ENCODE peak calls at places on chromosomes 4 and X, in four cellular contexts. E is retina, N is mesendoderm, X is left colon. U is an unnamed sample.

GRCh38 chrX:72107841-72108590 is 23.7 kb downstream of the RTL5 start:
- DNase-seq in E (no peak), N (no peak), X (no peak), U (no peak)

GRCh38 chr4:140065393-140065792 is 88.6 kb downstream of the MAML3 start:
- DNase-seq in E (no peak), N (no peak), X (no peak), U (no peak)

GRCh38 chrX:119605739-119606507 is at the start of gene NKRF:
- DNase-seq in E (peak; percentile 92), N (peak; percentile 93), X (peak; percentile 95), U (peak; percentile 94)

GRCh38 chr4:101418055-101418454 is 70.7 kb upstream of the PPP3CA start:
- DNase-seq in E (no peak), N (no peak), X (peak; percentile 21), U (peak; percentile 71)

GRCh38 chr4:15990570-15991285 is 27.8 kb upstream of the FGFBP2 start:
- DNase-seq in E (no peak), N (no peak), X (no peak), U (no peak)

GRCh38 chr4:38290360-38290759 is 330.2 kb downstream of the PTTG2 start:
- DNase-seq in E (no peak), N (no peak), X (no peak), U (no peak)

GRCh38 chr4:138111462-138112000 is 130.6 kb downstream of the SLC7A11 start:
- DNase-seq in E (no peak), N (peak; percentile 91), X (no peak), U (no peak)

GRCh38 chr4:159273126-159273438 is 170.2 kb downstream of the RAPGEF2 start:
- DNase-seq in E (no peak), N (no peak), X (no peak), U (no peak)

GRCh38 chr4:3530051-3530450 is 2.2 kb downstream of the LRPAP1 start:
- DNase-seq in E (no peak), N (no peak), X (no peak), U (peak; percentile 34)

GRCh38 chr4:187944179-187944578 is 51.4 kb upstream of the ZFP42 start:
- DNase-seq in E (no peak), N (no peak), X (no peak), U (no peak)

GRCh38 chrX:116607766-116608165 is 145.0 kb upstream of the CT83 start:
- DNase-seq in E (no peak), N (no peak), X (no peak), U (no peak)

GRCh38 chr4:142715727-142716126 is 130.4 kb downstream of the INPP4B start:
- DNase-seq in E (no peak), N (no peak), X (no peak), U (no peak)

GRCh38 chr4:1177274-1178141 is 5.1 kb upstream of the SPON2 start:
- DNase-seq in E (no peak), N (no peak), X (peak; percentile 65), U (no peak)

GRCh38 chr4:15232725-15233597 is 194.9 kb upstream of the C1QTNF7 start:
- DNase-seq in E (no peak), N (peak; percentile 44), X (no peak), U (peak; percentile 16)

GRCh38 chr4:179867300-179867878 is 2375.8 kb upstream of the TENM3 start:
- DNase-seq in E (peak; percentile 23), N (peak; percentile 95), X (peak; percentile 57), U (no peak)

GRCh38 chrX:40158036-40158706 is 60.4 kb upstream of the BCOR start:
- DNase-seq in E (peak; percentile 70), N (peak; percentile 34), X (peak; percentile 34), U (no peak)

U was measured in CD8-positive, alpha-beta memory T cell.